ENCODE peak calls at places on chromosomes 13 and 19, in six cellular contexts. Q is mucosa of descending colon, A is ovary, T is stomach, G is PC-9, D is body of pancreas. U is an unnamed sample.

GRCh38 chr19:40806385-40807146 is 7.6 kb downstream of the EGLN2 start:
- DNase-seq in Q (peak; percentile 79), A (peak; percentile 85), T (peak; percentile 62), G (no peak), D (peak; percentile 54), U (peak; percentile 95)

GRCh38 chr13:90968510-90968909 is 379.0 kb upstream of the MIR17HG start:
- DNase-seq in Q (no peak), A (no peak), T (no peak), G (no peak), D (no peak), U (peak; percentile 28)

GRCh38 chr13:22777207-22777606 is 403.6 kb upstream of the SGCG start:
- DNase-seq in Q (no peak), A (no peak), T (no peak), G (no peak), D (no peak), U (no peak)

GRCh38 chr13:91079190-91079589 is 268.3 kb upstream of the MIR17HG start:
- DNase-seq in Q (no peak), A (no peak), T (no peak), G (no peak), D (no peak), U (no peak)

GRCh38 chr19:35120492-35120891 is 4.9 kb downstream of the FXYD3 start:
- DNase-seq in Q (peak; percentile 65), A (no peak), T (no peak), G (peak; percentile 96), D (peak; percentile 64), U (no peak)

GRCh38 chr13:45393941-45394570 is 24.1 kb downstream of the SLC25A30 start:
- DNase-seq in Q (peak; percentile 61), A (no peak), T (peak; percentile 48), G (peak; percentile 61), D (peak; percentile 63), U (peak; percentile 56)

GRCh38 chr13:101382086-101382485 is 34.2 kb downstream of the NALCN start:
- DNase-seq in Q (no peak), A (no peak), T (no peak), G (no peak), D (no peak), U (no peak)

GRCh38 chr13:112346173-112346898 is 29.8 kb upstream of the SPACA7 start:
- DNase-seq in Q (no peak), A (no peak), T (no peak), G (no peak), D (no peak), U (peak; percentile 67)

GRCh38 chr13:99605417-99606321 is 104.4 kb downstream of the TM9SF2 start:
- DNase-seq in Q (peak; percentile 71), A (peak; percentile 48), T (peak; percentile 50), G (no peak), D (peak; percentile 75), U (peak; percentile 29)

GRCh38 chr19:54179921-54180452 is 7.0 kb upstream of the TMC4 start:
- DNase-seq in Q (peak; percentile 83), A (no peak), T (peak; percentile 72), G (peak; percentile 65), D (no peak), U (peak; percentile 79)

GRCh38 chr13:75871059-75871458 is 234.9 kb downstream of the LMO7 start:
- DNase-seq in Q (no peak), A (no peak), T (no peak), G (no peak), D (no peak), U (no peak)

GRCh38 chr13:44976949-44977583 is 12.2 kb downstream of the NUFIP1 start:
- DNase-seq in Q (no peak), A (no peak), T (peak; percentile 65), G (no peak), D (peak; percentile 54), U (no peak)

GRCh38 chr13:91652389-91652788 is 254.0 kb downstream of the GPC5 start:
- DNase-seq in Q (no peak), A (no peak), T (no peak), G (no peak), D (no peak), U (no peak)

GRCh38 chr13:62293081-62293480 is 877.4 kb upstream of the PCDH20 start:
- DNase-seq in Q (no peak), A (no peak), T (no peak), G (no peak), D (no peak), U (no peak)

GRCh38 chr19:15779756-15780476 is 7.5 kb upstream of the OR10H5 start:
- DNase-seq in Q (peak; percentile 63), A (peak; percentile 89), T (peak; percentile 60), G (peak; percentile 42), D (peak; percentile 80), U (no peak)

GRCh38 chr19:18488838-18489626 is 32.8 kb downstream of the ELL start:
- DNase-seq in Q (peak; percentile 44), A (peak; percentile 64), T (peak; percentile 63), G (no peak), D (peak; percentile 82), U (peak; percentile 70)

GRCh38 chr13:34349091-34349722 is 531.3 kb downstream of the RFC3 start:
- DNase-seq in Q (peak; percentile 32), A (no peak), T (no peak), G (peak; percentile 91), D (peak; percentile 54), U (no peak)

GRCh38 chr13:34733720-34734119 is 208.3 kb upstream of the NBEA start:
- DNase-seq in Q (no peak), A (no peak), T (no peak), G (no peak), D (no peak), U (no peak)

GRCh38 chr13:79647518-79647917 is 166.6 kb downstream of the NDFIP2 start:
- DNase-seq in Q (no peak), A (no peak), T (no peak), G (no peak), D (no peak), U (no peak)

GRCh38 chr13:64278493-64278892 is 2862.8 kb upstream of the PCDH20 start:
- DNase-seq in Q (no peak), A (no peak), T (no peak), G (peak; percentile 69), D (no peak), U (no peak)

GRCh38 chr13:103883152-103883551 is 816.9 kb upstream of the SLC10A2 start:
- DNase-seq in Q (peak; percentile 61), A (peak; percentile 53), T (peak; percentile 68), G (peak; percentile 98), D (peak; percentile 82), U (peak; percentile 61)

GRCh38 chr13:42354246-42355117 is 82.5 kb downstream of the AKAP11 start:
- DNase-seq in Q (no peak), A (no peak), T (no peak), G (no peak), D (no peak), U (no peak)

GRCh38 chr13:20461481-20461859 is 64.2 kb downstream of the CRYL1 start:
- DNase-seq in Q (no peak), A (no peak), T (no peak), G (no peak), D (no peak), U (no peak)

GRCh38 chr13:110713981-110714797 is 689 bp downstream of the ING1 start:
- DNase-seq in Q (peak; percentile 73), A (peak; percentile 78), T (peak; percentile 59), G (peak; percentile 60), D (peak; percentile 66), U (peak; percentile 58)
- TF ChIP-seq CTCF in Q (no peak), A (no peak), T (no peak), G (peak; percentile 15), D (no peak), U (no peak)

GRCh38 chr19:5684694-5685430 is 4.0 kb downstream of the HSD11B1L start:
- DNase-seq in Q (no peak), A (peak; percentile 47), T (no peak), G (no peak), D (no peak), U (no peak)

GRCh38 chr19:5686647-5687359 is 3.3 kb upstream of the RPL36 start:
- DNase-seq in Q (peak; percentile 100), A (peak; percentile 99), T (peak; percentile 99), G (peak; percentile 70), D (peak; percentile 95), U (peak; percentile 100)

GRCh38 chr19:5686326-5686646 is 3.8 kb upstream of the RPL36 start:
- DNase-seq in Q (no peak), A (no peak), T (no peak), G (no peak), D (no peak), U (no peak)

GRCh38 chr19:5690125-5690954 is at the start of gene RPL36:
- DNase-seq in Q (peak; percentile 99), A (peak; percentile 100), T (peak; percentile 99), G (peak; percentile 80), D (peak; percentile 98), U (peak; percentile 99)

GRCh38 chr19:5687360-5688198 is 2.5 kb upstream of the RPL36 start:
- DNase-seq in Q (no peak), A (peak; percentile 69), T (no peak), G (no peak), D (no peak), U (no peak)
- TF ChIP-seq CTCF in Q (no peak), A (peak; percentile 36), T (peak; percentile 37), G (no peak), D (peak; percentile 4), U (no peak)

GRCh38 chr19:11380653-11381534 is 3.2 kb downstream of the EPOR start:
- DNase-seq in Q (peak; percentile 96), A (peak; percentile 97), T (peak; percentile 95), G (peak; percentile 91), D (peak; percentile 95), U (peak; percentile 96)

GRCh38 chr19:11377756-11378155 is 3.3 kb downstream of the SWSAP1 start:
- DNase-seq in Q (no peak), A (no peak), T (no peak), G (no peak), D (no peak), U (no peak)

GRCh38 chr19:11379857-11380350 is 4.2 kb downstream of the EPOR start:
- DNase-seq in Q (no peak), A (no peak), T (no peak), G (no peak), D (no peak), U (no peak)

GRCh38 chr19:11377237-11377636 is 2.8 kb downstream of the SWSAP1 start:
- DNase-seq in Q (no peak), A (no peak), T (no peak), G (peak; percentile 69), D (peak; percentile 46), U (no peak)

GRCh38 chr19:11378319-11379189 is 4.1 kb downstream of the SWSAP1 start:
- DNase-seq in Q (peak; percentile 62), A (peak; percentile 71), T (peak; percentile 62), G (peak; percentile 88), D (peak; percentile 59), U (peak; percentile 80)
- TF ChIP-seq CTCF in Q (peak; percentile 39), A (peak; percentile 42), T (peak; percentile 51), G (peak; percentile 67), D (no peak), U (peak; percentile 76)

GRCh38 chr13:96373597-96373996 is 283.7 kb downstream of the HS6ST3 start:
- DNase-seq in Q (no peak), A (no peak), T (no peak), G (no peak), D (no peak), U (no peak)

GRCh38 chr13:96379967-96380366 is 290.1 kb downstream of the HS6ST3 start:
- DNase-seq in Q (no peak), A (no peak), T (no peak), G (no peak), D (no peak), U (no peak)

DNA sequence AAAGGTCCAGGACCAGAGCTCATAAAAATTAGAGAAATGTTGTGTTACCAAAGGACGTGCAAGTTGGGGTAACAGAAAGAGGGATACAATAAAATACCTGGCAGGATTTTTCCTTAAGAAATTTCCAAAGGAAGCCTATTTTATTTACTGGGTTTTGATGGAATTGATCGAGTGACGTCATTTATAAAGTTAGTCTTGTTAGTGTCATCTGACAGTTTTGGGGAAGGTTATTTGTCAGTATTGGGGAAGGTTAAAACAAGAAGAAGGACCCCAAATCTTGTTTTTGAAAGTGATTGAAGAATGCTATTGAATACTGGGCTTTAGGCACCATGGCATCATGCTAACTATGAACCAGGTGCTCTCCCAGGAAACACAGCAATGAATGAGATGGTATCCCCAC is 287.9 kb downstream of the HS6ST3 start:
- DNase-seq in Q (no peak), A (no peak), T (no peak), G (no peak), D (no peak), U (no peak)
- TF ChIP-seq CTCF in Q (no peak), A (no peak), T (no peak), G (no peak), D (no peak), U (no peak)

U was measured in nephron progenitor cell.